ENCODE peak calls at places on chromosomes 2 and 18, in eight cellular contexts. Z is iPS-NIHi11, T is HFFc6, B is NCI-H1694 treated with DMSO at 0.1 percent for 48 hours, E is GM13977, L is RKO, Y is HCEC 1CT, K is HTR-8/SVneo. S is an unnamed sample.

GRCh38 chr2:214382229-214382628 is 28.6 kb upstream of the VWC2L start:
- DNase-seq in Z (no peak), T (no peak), B (no peak), E (no peak), L (no peak), Y (peak), K (no peak), S (no peak)

GRCh38 chr18:48249841-48250240 is 159.3 kb downstream of the ZBTB7C start:
- DNase-seq in Z (no peak), T (no peak), B (no peak), E (no peak), L (no peak), Y (no peak), K (no peak), S (no peak)

GRCh38 chr2:207481924-207482323 is 47.8 kb upstream of the CREB1 start:
- DNase-seq in Z (no peak), T (no peak), B (no peak), E (no peak), L (no peak), Y (no peak), K (no peak), S (no peak)

GRCh38 chr2:14749869-14750268 is 117.4 kb downstream of the LRATD1 start:
- DNase-seq in Z (no peak), T (no peak), B (no peak), E (no peak), L (no peak), Y (peak), K (no peak), S (no peak)

GRCh38 chr2:241897231-241897916 is 27.8 kb downstream of the RTP5 start:
- DNase-seq in Z (no peak), T (no peak), B (no peak), E (no peak), L (no peak), Y (no peak), K (no peak), S (no peak)

GRCh38 chr2:42180300-42180699 is 11.1 kb downstream of the EML4 start:
- DNase-seq in Z (no peak), T (no peak), B (no peak), E (no peak), L (no peak), Y (no peak), K (no peak), S (no peak)

GRCh38 chr2:43266692-43267091 is 40.3 kb upstream of the ZFP36L2 start:
- DNase-seq in Z (no peak), T (no peak), B (no peak), E (no peak), L (no peak), Y (no peak), K (no peak), S (no peak)

GRCh38 chr2:9243357-9243756 is 36.7 kb downstream of the ASAP2 start:
- DNase-seq in Z (no peak), T (no peak), B (no peak), E (no peak), L (no peak), Y (no peak), K (no peak), S (no peak)

GRCh38 chr2:39068757-39069515 is 51.9 kb downstream of the SOS1 start:
- DNase-seq in Z (no peak), T (peak), B (no peak), E (no peak), L (no peak), Y (no peak), K (no peak), S (no peak)

GRCh38 chr2:201999289-201999688 is 34.4 kb upstream of the FZD7 start:
- DNase-seq in Z (no peak), T (no peak), B (no peak), E (no peak), L (no peak), Y (no peak), K (no peak), S (no peak)

GRCh38 chr2:62181836-62182235 is 14.1 kb upstream of the B3GNT2 start:
- DNase-seq in Z (no peak), T (no peak), B (no peak), E (no peak), L (no peak), Y (no peak), K (no peak), S (no peak)

GRCh38 chr2:191657977-191658376 is 20.0 kb upstream of the NABP1 start:
- DNase-seq in Z (no peak), T (peak), B (no peak), E (no peak), L (no peak), Y (peak), K (no peak), S (no peak)

GRCh38 chr2:226554726-226555125 is 244.9 kb downstream of the IRS1 start:
- DNase-seq in Z (no peak), T (no peak), B (no peak), E (no peak), L (no peak), Y (no peak), K (no peak), S (no peak)

GRCh38 chr2:7801212-7801611 is 880.6 kb upstream of the ID2 start:
- DNase-seq in Z (no peak), T (no peak), B (no peak), E (no peak), L (no peak), Y (no peak), K (no peak), S (no peak)

GRCh38 chr18:63154350-63155152 is 165.0 kb downstream of the BCL2 start:
- DNase-seq in Z (no peak), T (no peak), B (no peak), E (no peak), L (no peak), Y (no peak), K (no peak), S (no peak)

GRCh38 chr2:126902152-126902835 is 3.6 kb downstream of the TEX51 start:
- DNase-seq in Z (no peak), T (no peak), B (no peak), E (no peak), L (no peak), Y (no peak), K (no peak), S (no peak)

GRCh38 chr2:238709324-238709723 is 138.6 kb upstream of the TWIST2 start:
- DNase-seq in Z (no peak), T (no peak), B (no peak), E (no peak), L (no peak), Y (no peak), K (no peak), S (no peak)

S was measured in GM12878.